ENCODE peak calls at places on chromosomes 6 and 20, in ten cellular contexts. C, M, I, R, P, U, B, O, W and H are unnamed samples.

GRCh38 chr6:26593278-26594127 is 3.2 kb upstream of the ABT1 start:
- DNase-seq in B (no peak), I (no peak), R (no peak), U (no peak), O (no peak), P (no peak), C (no peak), W (no peak), M (no peak), H (no peak)

GRCh38 chr6:139520321-139520768 is 145.9 kb upstream of the CITED2 start:
- DNase-seq in P (peak; percentile 77), R (no peak), I (no peak), M (no peak), W (no peak), O (no peak), U (no peak), C (no peak), B (no peak), H (peak; percentile 92)

GRCh38 chr6:16523550-16524379 is 237.5 kb downstream of the ATXN1 start:
- DNase-seq in U (peak; percentile 95), P (no peak), C (no peak), W (no peak), O (peak; percentile 36), I (no peak), R (no peak), M (peak; percentile 99), B (no peak), H (no peak)

GRCh38 chr6:81766482-81767069 is 14.1 kb upstream of the TENT5A start:
- DNase-seq in P (peak; percentile 73), B (no peak), U (peak; percentile 92), R (no peak), M (peak; percentile 87), O (peak; percentile 80), I (no peak), C (no peak), W (no peak), H (peak; percentile 25)

GRCh38 chr6:17167327-17167979 is 65.6 kb downstream of the STMND1 start:
- DNase-seq in R (no peak), W (peak; percentile 33), B (no peak), C (no peak), M (peak; percentile 49), U (peak; percentile 46), I (peak; percentile 53), P (no peak), O (peak; percentile 74), H (peak; percentile 5)

GRCh38 chr6:27811383-27811782 is 100.8 kb downstream of the OR2B2 start:
- DNase-seq in O (no peak), P (no peak), C (no peak), R (no peak), W (no peak), M (no peak), I (no peak), U (no peak), B (no peak), H (no peak)

GRCh38 chr20:19090332-19090731 is 122.1 kb upstream of the SLC24A3 start:
- DNase-seq in M (no peak), B (no peak), U (no peak), C (no peak), R (no peak), I (no peak), W (no peak), P (no peak), O (no peak), H (no peak)

GRCh38 chr20:57958050-57958420 is 248.2 kb upstream of the PMEPA1 start:
- DNase-seq in I (no peak), R (no peak), C (no peak), O (no peak), M (no peak), B (no peak), P (no peak), W (no peak), U (no peak), H (no peak)

GRCh38 chr6:108116781-108117426 is 42.4 kb upstream of the OSTM1 start:
- DNase-seq in P (no peak), W (peak; percentile 8), C (no peak), I (no peak), O (no peak), M (no peak), U (no peak), R (no peak), B (no peak), H (no peak)

GRCh38 chr6:28632326-28632851 is 106.7 kb downstream of the GPX5 start:
- DNase-seq in R (no peak), B (no peak), O (no peak), C (no peak), P (no peak), W (no peak), U (no peak), I (no peak), M (no peak), H (no peak)

GRCh38 chr6:161027385-161027784 is 35.8 kb downstream of the MAP3K4 start:
- DNase-seq in M (no peak), I (no peak), P (no peak), W (no peak), O (no peak), U (no peak), C (no peak), B (no peak), R (no peak), H (no peak)

GRCh38 chr6:872570-873125 is 179.7 kb upstream of the EXOC2 start:
- DNase-seq in W (no peak), I (no peak), B (no peak), R (no peak), M (no peak), P (no peak), C (no peak), O (no peak), U (no peak), H (no peak)

GRCh38 chr6:78832091-78832808 is 35.1 kb upstream of the IRAK1BP1 start:
- DNase-seq in I (no peak), W (no peak), B (no peak), M (no peak), C (no peak), O (no peak), U (no peak), R (no peak), P (no peak), H (no peak)

GRCh38 chr20:1001981-1002681 is at the start of gene RSPO4:
- DNase-seq in I (no peak), R (peak; percentile 49), O (no peak), C (peak; percentile 30), B (no peak), W (no peak), M (no peak), U (no peak), P (no peak), H (peak; percentile 46)
- TF ChIP-seq CTCF in I (no peak), R (no peak), O (no peak), C (no peak), B (no peak), W (no peak), M (no peak), U (no peak), P (no peak), H (no peak)

GRCh38 chr20:51386586-51386985 is 155.9 kb downstream of the NFATC2 start:
- DNase-seq in B (no peak), W (no peak), P (no peak), O (no peak), R (peak; percentile 22), C (no peak), U (no peak), M (no peak), I (no peak), H (no peak)

GRCh38 chr20:51388227-51388626 is 154.3 kb downstream of the NFATC2 start:
- DNase-seq in I (no peak), R (no peak), P (peak; percentile 88), B (no peak), U (peak; percentile 59), W (no peak), C (no peak), M (no peak), O (no peak), H (peak; percentile 71)

GRCh38 chr20:51389543-51389924 is 153.0 kb downstream of the NFATC2 start:
- DNase-seq in O (no peak), U (peak; percentile 20), R (no peak), C (no peak), I (peak; percentile 65), B (no peak), W (no peak), M (no peak), P (no peak), H (no peak)

GRCh38 chr20:51387125-51387865 is 155.2 kb downstream of the NFATC2 start:
- DNase-seq in R (peak; percentile 19), I (no peak), C (no peak), M (no peak), W (no peak), P (no peak), B (no peak), U (peak; percentile 75), O (no peak), H (no peak)

GRCh38 chr20:51388756-51389542 is 153.6 kb downstream of the NFATC2 start:
- DNase-seq in I (no peak), B (no peak), R (no peak), P (no peak), W (no peak), U (peak; percentile 80), C (no peak), O (no peak), M (no peak), H (no peak)
- H3K27ac ChIP-seq in I (peak overlapping the region; percentile 73), B (no peak overlapping the region), R (no peak overlapping the region), P (peak overlapping the region; percentile 57), W (no peak overlapping the region), U (peak overlapping the region; percentile 63), C (peak overlapping the region; percentile 56), O (no peak overlapping the region), M (peak overlapping the region; percentile 43), H (no peak overlapping the region)

GRCh38 chr6:138113588-138114210 is 6.5 kb upstream of the PERP start:
- DNase-seq in W (no peak), P (peak; percentile 15), O (peak; percentile 33), U (no peak), C (no peak), M (no peak), R (no peak), I (no peak), B (no peak), H (no peak)
- TF ChIP-seq CTCF in W (no peak), P (no peak), O (peak; percentile 16), U (no peak), C (no peak), M (no peak), R (no peak), I (no peak), B (no peak), H (no peak)

GRCh38 chr6:35300848-35301247 is 3.2 kb downstream of the DEF6 start:
- DNase-seq in B (no peak), C (no peak), I (no peak), M (no peak), W (no peak), O (no peak), U (no peak), P (no peak), R (peak; percentile 61), H (no peak)
- H3K27ac ChIP-seq in B (no peak overlapping the region), C (no peak overlapping the region), I (peak overlapping the region; percentile 90), M (no peak overlapping the region), W (no peak overlapping the region), O (no peak overlapping the region), U (no peak overlapping the region), P (no peak overlapping the region), R (no peak overlapping the region), H (peak overlapping the region; percentile 44)

DNA sequence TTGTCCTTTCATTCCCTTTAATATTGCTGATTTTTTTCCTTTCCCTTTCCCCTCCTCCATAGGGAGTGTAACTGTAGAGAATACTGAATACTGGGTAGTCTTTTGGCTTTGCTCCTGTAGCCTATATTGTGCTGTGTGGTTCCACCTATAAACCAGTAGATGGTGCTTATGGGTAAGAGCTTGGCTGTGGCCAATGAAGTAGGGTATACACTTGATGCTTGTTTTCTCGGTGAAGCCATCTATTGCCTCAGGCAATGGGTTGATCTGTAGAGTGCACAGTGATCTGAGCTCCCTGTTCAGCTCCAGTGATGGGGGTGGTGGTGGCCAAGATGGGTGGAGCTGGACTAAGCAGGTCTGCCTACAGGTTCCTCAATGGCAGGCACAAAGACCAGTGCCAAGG is 203.3 kb upstream of the IMPG1 start:
- DNase-seq in I (no peak), O (no peak), U (peak; percentile 1), B (no peak), R (no peak), M (no peak), C (no peak), P (no peak), W (no peak), H (no peak)
- TF ChIP-seq CTCF in I (no peak), O (no peak), U (no peak), B (no peak), R (no peak), M (no peak), C (no peak), P (no peak), W (no peak), H (no peak)